ENCODE peak calls at places on chromosomes 12 and 14, in six cellular contexts. Y is GM12878, Q is HepG2, S is HCT116, J is SK-N-SH, W is K562. U is an unnamed sample.

GRCh38 chr14:22099942-22100763 is 426.5 kb upstream of the OR4E1 start:
- DNase-seq in J (peak; percentile 10), W (no peak), Y (no peak), Q (peak; percentile 90), S (peak; percentile 61), U (peak; percentile 70)

GRCh38 chr14:53278602-53279506 is 125.7 kb upstream of the DDHD1 start:
- DNase-seq in S (no peak), Y (no peak), W (no peak), Q (peak; percentile 62), J (no peak), U (no peak)

GRCh38 chr14:32087173-32087861 is 10.2 kb downstream of the ARHGAP5 start:
- DNase-seq in S (peak; percentile 83), W (no peak), Q (peak; percentile 73), Y (no peak), J (no peak), U (no peak)

GRCh38 chr14:34322940-34323418 is 139.1 kb downstream of the SPTSSA start:
- DNase-seq in Q (peak; percentile 87), W (peak; percentile 52), J (peak; percentile 70), S (peak; percentile 46), Y (no peak), U (no peak)

GRCh38 chr12:53097564-53098353 is at the start of gene IGFBP6:
- DNase-seq in Y (no peak), S (no peak), Q (no peak), J (peak; percentile 91), W (peak; percentile 79), U (no peak)

GRCh38 chr14:89669209-89669608 is 252.2 kb upstream of the FOXN3 start:
- DNase-seq in Q (no peak), Y (no peak), J (no peak), S (no peak), W (no peak), U (no peak)

GRCh38 chr12:110737532-110737931 is 5.2 kb downstream of the PPP1CC start:
- DNase-seq in J (no peak), W (no peak), Y (no peak), Q (no peak), S (no peak), U (no peak)

GRCh38 chr12:12108441-12109058 is 37.8 kb downstream of the BCL2L14 start:
- DNase-seq in Y (no peak), J (no peak), Q (no peak), S (no peak), W (no peak), U (no peak)

GRCh38 chr12:52015393-52016081 is 8.8 kb downstream of the TAMALIN start:
- DNase-seq in Y (no peak), Q (no peak), W (no peak), S (no peak), J (no peak), U (no peak)

GRCh38 chr12:19572920-19573558 is 133.7 kb downstream of the AEBP2 start:
- DNase-seq in Q (peak; percentile 45), S (peak; percentile 32), W (peak; percentile 13), Y (no peak), J (peak; percentile 15), U (peak; percentile 34)

GRCh38 chr12:59357811-59358210 is 238.0 kb upstream of the SLC16A7 start:
- DNase-seq in Q (no peak), W (no peak), S (no peak), Y (no peak), J (no peak), U (no peak)
- H3K27ac ChIP-seq in Q (no peak overlapping the region), W (no peak overlapping the region), S (no peak overlapping the region), Y (no peak overlapping the region), J (no peak overlapping the region), U (no peak overlapping the region)

DNA sequence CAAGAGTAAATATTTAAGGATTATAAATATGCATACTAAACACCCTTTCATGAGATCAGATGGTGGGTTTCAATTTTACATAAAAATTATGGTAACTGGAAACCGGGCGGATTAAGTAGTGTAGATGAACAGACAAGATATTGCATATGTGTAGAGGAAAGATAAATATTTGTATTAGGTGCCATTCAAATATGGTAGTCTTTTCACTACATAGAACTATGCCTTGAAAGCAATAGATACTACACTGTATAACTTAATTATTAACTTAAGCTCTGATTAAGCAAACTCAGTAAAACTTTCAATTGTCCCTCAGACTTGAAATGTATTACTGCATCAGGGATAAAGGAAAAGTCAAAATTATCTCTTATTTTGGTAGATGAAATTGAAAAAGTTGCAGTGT is 1.9 kb downstream of the PTPN21 start:
- DNase-seq in Q (peak; percentile 51), S (no peak), Y (no peak), J (no peak), W (no peak), U (no peak)
- H3K9ac ChIP-seq in Q (no peak overlapping the region), S (no peak overlapping the region), Y (no peak overlapping the region), J (peak overlapping the region; percentile 86), W (no peak overlapping the region), U (no peak overlapping the region)

GRCh38 chr12:27467641-27468040 is 21.1 kb downstream of the SMCO2 start:
- DNase-seq in J (no peak), W (no peak), S (no peak), Y (no peak), Q (no peak), U (no peak)

GRCh38 chr12:27463826-27464554 is 17.5 kb downstream of the SMCO2 start:
- DNase-seq in Y (no peak), Q (no peak), W (no peak), S (no peak), J (no peak), U (no peak)

GRCh38 chr12:27462851-27463250 is 16.3 kb downstream of the SMCO2 start:
- DNase-seq in W (no peak), J (no peak), Q (no peak), Y (no peak), S (no peak), U (no peak)

GRCh38 chr12:27460471-27460978 is 14.0 kb downstream of the SMCO2 start:
- DNase-seq in W (no peak), Y (peak; percentile 4), Q (no peak), J (no peak), S (no peak), U (no peak)

DNA sequence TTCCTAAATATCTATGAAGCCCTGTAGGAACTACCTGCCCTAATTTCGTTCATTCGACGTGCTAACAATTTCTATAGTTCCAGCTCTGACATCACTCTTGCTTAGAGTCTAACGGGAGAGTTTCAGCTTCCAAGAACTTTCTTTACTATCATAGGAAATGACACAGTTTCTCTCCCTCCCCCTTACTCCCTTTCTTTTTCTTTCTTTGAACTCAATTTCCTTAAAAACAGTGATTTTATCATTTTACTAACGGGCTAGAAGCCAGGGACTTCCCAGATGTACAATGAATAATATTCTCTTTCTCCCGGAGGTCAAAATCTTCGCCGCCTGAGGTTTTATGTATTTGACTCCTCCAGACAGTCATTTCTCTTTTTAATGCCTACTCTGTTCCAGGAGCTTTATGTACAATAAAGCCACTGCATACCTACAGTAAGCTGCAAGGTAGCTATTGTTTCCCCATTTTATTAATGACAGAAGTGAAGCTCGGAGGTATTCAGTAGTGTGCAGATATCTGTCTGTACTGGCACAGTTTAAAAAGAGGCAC is 15.7 kb downstream of the SMCO2 start:
- DNase-seq in Y (no peak), J (no peak), Q (no peak), W (no peak), S (no peak), U (no peak)
- TF ChIP-seq SIN3A in Y (no peak), J (no peak), Q (no peak), W (no peak), S (no peak), U (no peak)

GRCh38 chr14:80275208-80275850 is 64.0 kb upstream of the DIO2 start:
- DNase-seq in Q (no peak), J (no peak), W (no peak), Y (no peak), S (no peak), U (no peak)

DNA sequence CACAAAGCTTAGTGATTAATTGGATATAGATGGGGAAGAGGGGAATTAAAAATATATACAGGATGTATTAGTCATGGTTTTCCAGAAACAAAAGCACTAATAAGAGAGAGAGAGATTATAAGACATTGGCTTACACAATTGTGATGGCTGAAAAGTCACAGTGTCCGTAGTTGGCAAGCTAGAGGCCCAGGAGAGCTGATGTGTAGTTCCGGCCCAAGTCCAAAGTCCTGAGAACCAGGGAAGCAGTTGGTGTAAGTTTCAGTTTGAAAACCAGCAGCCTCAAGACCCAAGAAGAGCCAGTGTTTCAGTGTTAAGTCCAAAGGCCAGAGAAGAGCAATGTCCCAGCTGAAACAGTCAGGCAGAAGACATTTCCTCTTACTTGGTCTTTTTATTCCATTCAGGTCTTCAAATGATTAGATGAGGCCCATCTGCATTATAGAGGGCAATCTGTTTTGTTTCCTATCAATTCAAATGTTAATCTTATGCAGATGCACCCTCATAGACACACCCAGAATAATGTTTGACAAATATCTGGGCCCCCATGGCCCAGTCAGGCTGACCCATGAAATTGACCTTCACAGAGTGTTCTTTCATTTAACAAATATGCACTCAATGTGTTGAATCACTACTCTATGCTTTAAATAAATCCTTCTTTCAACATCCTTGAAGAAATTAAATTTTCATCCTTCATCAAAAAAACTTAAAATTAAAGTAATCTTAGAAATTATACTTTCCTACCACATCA is 67.2 kb upstream of the DIO2 start:
- DNase-seq in W (no peak), Y (no peak), J (no peak), Q (no peak), S (no peak), U (no peak)
- H3K27ac ChIP-seq in W (no peak overlapping the region), Y (no peak overlapping the region), J (peak overlapping the region; percentile 68), Q (no peak overlapping the region), S (no peak overlapping the region), U (no peak overlapping the region)

GRCh38 chr12:6979021-6979420 is 8.3 kb downstream of the EMG1 start:
- DNase-seq in Y (no peak), S (no peak), W (no peak), Q (no peak), J (no peak), U (no peak)

GRCh38 chr12:6977653-6978052 is 6.9 kb downstream of the EMG1 start:
- DNase-seq in J (no peak), W (no peak), Y (no peak), Q (no peak), S (no peak), U (no peak)

GRCh38 chr12:6978188-6978986 is 7.7 kb downstream of the EMG1 start:
- DNase-seq in Q (no peak), S (no peak), J (no peak), Y (no peak), W (no peak), U (no peak)

GRCh38 chr12:6974180-6974579 is 3.5 kb downstream of the EMG1 start:
- DNase-seq in W (no peak), S (no peak), J (no peak), Q (no peak), Y (no peak), U (no peak)

GRCh38 chr12:6975297-6976032 is 4.8 kb downstream of the EMG1 start:
- DNase-seq in J (no peak), Y (no peak), W (no peak), S (no peak), Q (no peak), U (no peak)
- H3K9ac ChIP-seq in J (no peak overlapping the region), Y (no peak overlapping the region), W (no peak overlapping the region), S (no peak overlapping the region), Q (no peak overlapping the region), U (no peak overlapping the region)